ENCODE peak calls at places on chromosome 18, in five cellular contexts. Q, M, T, Y and F are unnamed samples.

GRCh38 chr18:79259218-79259617 is 136.5 kb upstream of the NFATC1 start:
- DNase-seq in Q (no peak), M (no peak), T (no peak), Y (no peak), F (no peak)

GRCh38 chr18:48308027-48308635 is 101.1 kb downstream of the ZBTB7C start:
- DNase-seq in Q (no peak), M (no peak), T (no peak), Y (no peak), F (no peak)

GRCh38 chr18:63158012-63158631 is 161.4 kb downstream of the BCL2 start:
- DNase-seq in Q (no peak), M (no peak), T (no peak), Y (no peak), F (no peak)

GRCh38 chr18:48535956-48536355 is 2.9 kb upstream of the CTIF start:
- DNase-seq in Q (no peak), M (no peak), T (no peak), Y (no peak), F (no peak)

GRCh38 chr18:56302161-56302560 is 336.2 kb downstream of the TXNL1 start:
- DNase-seq in Q (no peak), M (no peak), T (no peak), Y (no peak), F (no peak)

GRCh38 chr18:77047803-77048419 is 84.7 kb downstream of the MBP start:
- DNase-seq in Q (no peak), M (no peak), T (peak), Y (no peak), F (no peak)

GRCh38 chr18:79899609-79900435 is 51.6 kb downstream of the SLC66A2 start:
- DNase-seq in Q (no peak), M (peak), T (no peak), Y (no peak), F (no peak)

GRCh38 chr18:79400091-79400590 is 4.4 kb downstream of the NFATC1 start:
- DNase-seq in Q (peak), M (peak), T (peak), Y (peak), F (no peak)

GRCh38 chr18:420661-421060 is 79.8 kb downstream of the COLEC12 start:
- DNase-seq in Q (no peak), M (no peak), T (no peak), Y (no peak), F (no peak)

GRCh38 chr18:46704816-46705215 is 47.8 kb upstream of the LOXHD1 start:
- DNase-seq in Q (no peak), M (no peak), T (no peak), Y (no peak), F (no peak)

GRCh38 chr18:21270453-21270852 is 28.4 kb downstream of the GREB1L start:
- DNase-seq in Q (peak), M (no peak), T (no peak), Y (peak), F (no peak)

GRCh38 chr18:69845588-69846506 is 101.8 kb downstream of the CD226 start:
- DNase-seq in Q (no peak), M (no peak), T (no peak), Y (peak), F (no peak)

GRCh38 chr18:63379639-63379962 is 12.6 kb upstream of the KDSR start:
- DNase-seq in Q (peak), M (no peak), T (no peak), Y (no peak), F (no peak)

GRCh38 chr18:72232611-72233010 is 311.5 kb downstream of the CBLN2 start:
- DNase-seq in Q (no peak), M (no peak), T (no peak), Y (no peak), F (no peak)

GRCh38 chr18:48656582-48656981 is 117.8 kb downstream of the CTIF start:
- DNase-seq in Q (peak), M (no peak), T (no peak), Y (no peak), F (no peak)

GRCh38 chr18:23593720-23594119 is 7.4 kb upstream of the NPC1 start:
- DNase-seq in Q (peak), M (no peak), T (no peak), Y (peak), F (no peak)

GRCh38 chr18:14784133-14784532 is 36.2 kb downstream of the ANKRD30B start:
- DNase-seq in Q (no peak), M (no peak), T (no peak), Y (no peak), F (no peak)

GRCh38 chr18:9886005-9886348 is 204 bp downstream of the TXNDC2 start:
- DNase-seq in Q (no peak), M (no peak), T (no peak), Y (no peak), F (no peak)

GRCh38 chr18:72376256-72376655 is 167.9 kb downstream of the CBLN2 start:
- DNase-seq in Q (no peak), M (no peak), T (no peak), Y (no peak), F (no peak)

GRCh38 chr18:25896178-25896780 is 194.1 kb downstream of the SS18 start:
- DNase-seq in Q (peak), M (no peak), T (peak), Y (peak), F (peak)

GRCh38 chr18:46497129-46497528 is 159.9 kb downstream of the LOXHD1 start:
- DNase-seq in Q (peak), M (no peak), T (peak), Y (peak), F (peak)

GRCh38 chr18:11387880-11388279 is 221.5 kb upstream of the SLC35G4 start:
- DNase-seq in Q (peak), M (no peak), T (no peak), Y (peak), F (no peak)
- TF ChIP-seq CTCF in Q (no peak), M (peak), T (no peak), Y (peak), F (no peak)

GRCh38 chr18:37532917-37533316 is 32.7 kb downstream of the CELF4 start:
- DNase-seq in Q (no peak), M (no peak), T (no peak), Y (no peak), F (no peak)

GRCh38 chr18:37534627-37535026 is 31.0 kb downstream of the CELF4 start:
- DNase-seq in Q (no peak), M (no peak), T (peak), Y (no peak), F (no peak)

GRCh38 chr18:37535968-37536367 is 29.6 kb downstream of the CELF4 start:
- DNase-seq in Q (no peak), M (no peak), T (no peak), Y (no peak), F (no peak)

GRCh38 chr18:37536646-37537045 is 29.0 kb downstream of the CELF4 start:
- DNase-seq in Q (no peak), M (no peak), T (no peak), Y (no peak), F (no peak)

GRCh38 chr18:37533647-37534565 is 31.7 kb downstream of the CELF4 start:
- DNase-seq in Q (peak), M (no peak), T (peak), Y (no peak), F (no peak)
- TF ChIP-seq CTCF in Q (peak), M (peak), T (peak), Y (no peak), F (peak)

DNA sequence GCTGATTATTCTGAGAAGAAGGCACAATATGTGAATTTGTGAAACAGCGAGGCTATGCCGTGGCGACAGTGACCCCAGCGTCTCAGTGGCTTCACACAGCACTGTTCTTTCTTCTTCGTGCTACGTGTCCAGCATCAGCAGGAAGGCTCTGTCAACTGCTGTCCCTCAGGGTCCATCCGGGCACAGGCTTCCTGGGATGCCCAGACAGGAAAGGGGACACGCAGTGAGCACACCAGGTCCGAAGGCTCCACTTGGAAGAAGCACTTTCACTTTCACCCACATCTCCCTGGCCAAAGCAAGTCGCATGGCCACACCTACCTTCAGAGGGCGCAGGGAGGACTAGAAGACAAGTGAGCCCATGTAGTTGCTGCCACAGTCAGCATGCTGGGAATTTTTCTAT is 47.3 kb downstream of the PTGR3 start:
- DNase-seq in Q (peak), M (no peak), T (peak), Y (peak), F (no peak)
- TF ChIP-seq CTCF in Q (no peak), M (no peak), T (no peak), Y (no peak), F (no peak)

DNA sequence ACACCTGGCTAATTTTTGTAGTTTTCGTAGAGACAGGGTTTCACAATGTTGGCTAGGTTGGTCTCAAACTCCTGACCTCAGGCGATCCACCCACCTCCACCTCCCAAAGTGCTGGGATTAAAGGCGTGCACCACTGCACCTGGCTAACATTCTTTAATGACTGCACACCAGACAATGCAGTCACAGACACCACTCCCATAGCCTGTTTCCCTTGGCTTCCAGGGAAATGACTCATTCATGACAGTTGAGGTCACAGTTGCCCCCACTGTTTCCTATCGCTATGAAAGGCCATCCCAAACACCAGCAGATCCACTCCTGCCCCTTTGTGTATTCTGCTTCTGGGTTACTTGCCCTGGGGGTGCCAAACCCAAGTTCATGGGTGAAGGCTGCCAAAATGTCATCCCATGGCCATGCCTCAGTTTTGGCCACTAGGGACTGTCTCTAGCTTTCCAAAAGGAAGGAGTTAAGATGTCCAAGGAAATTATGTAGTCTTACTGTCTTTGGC is 8.7 kb downstream of the CHMP1B start:
- DNase-seq in Q (peak), M (no peak), T (no peak), Y (peak), F (no peak)
- TF ChIP-seq CTCF in Q (peak), M (peak), T (no peak), Y (peak), F (peak)